ENCODE peak calls at places on chromosomes 5 and 9, in nine cellular contexts. C, D, X, L, U, I, A, M and R are unnamed samples.

GRCh38 chr9:124297553-124297905 is 39.8 kb downstream of the NEK6 start:
- DNase-seq in U (no peak), A (no peak), C (no peak), L (peak), I (no peak), X (peak), M (no peak), D (peak), R (no peak)

GRCh38 chr5:40391642-40392041 is 288.1 kb upstream of the PTGER4 start:
- DNase-seq in X (no peak), C (no peak), M (no peak), L (no peak), A (no peak), I (no peak), U (no peak), D (no peak), R (no peak)

GRCh38 chr9:12657233-12657632 is 36.0 kb upstream of the TYRP1 start:
- DNase-seq in X (no peak), M (no peak), L (no peak), I (no peak), C (no peak), U (no peak), D (no peak), A (no peak), R (no peak)

GRCh38 chr5:135944967-135945560 is 9.7 kb downstream of the LECT2 start:
- DNase-seq in I (peak), A (peak), M (no peak), L (peak), C (no peak), U (peak), X (peak), D (peak), R (no peak)

GRCh38 chr9:755454-756381 is 85.8 kb upstream of the DMRT1 start:
- DNase-seq in A (no peak), C (no peak), M (no peak), U (no peak), L (peak), X (no peak), I (no peak), D (peak), R (no peak)

GRCh38 chr9:2559212-2560152 is 62.1 kb upstream of the VLDLR start:
- DNase-seq in C (no peak), U (no peak), M (no peak), D (peak), L (peak), A (no peak), X (no peak), I (no peak), R (no peak)

GRCh38 chr5:115168829-115169391 is 798 bp downstream of the TRIM36 start:
- DNase-seq in U (peak), A (peak), X (peak), C (no peak), L (no peak), I (no peak), M (no peak), D (no peak), R (no peak)

GRCh38 chr5:173499471-173500212 is 116.8 kb downstream of the BOD1 start:
- DNase-seq in U (no peak), X (no peak), D (no peak), L (no peak), I (no peak), C (no peak), M (no peak), A (no peak), R (no peak)

GRCh38 chr5:1545798-1546355 is 22.1 kb upstream of the LPCAT1 start:
- DNase-seq in A (peak), I (no peak), C (no peak), U (peak), M (no peak), L (no peak), D (no peak), X (no peak), R (peak)

GRCh38 chr5:89849819-89850515 is 559.6 kb downstream of the CETN3 start:
- DNase-seq in X (peak), I (no peak), A (no peak), L (no peak), C (no peak), U (no peak), D (no peak), M (no peak), R (no peak)

GRCh38 chr5:156641690-156642089 is 208.4 kb upstream of the PPP1R2B start:
- DNase-seq in D (no peak), C (no peak), U (no peak), A (no peak), L (peak), M (no peak), I (no peak), X (no peak), R (no peak)

GRCh38 chr9:136697146-136697820 is 10.0 kb upstream of the AGPAT2 start:
- DNase-seq in L (no peak), M (no peak), I (no peak), X (no peak), U (no peak), A (no peak), D (no peak), C (no peak), R (no peak)

GRCh38 chr5:72074238-72074637 is 33.0 kb upstream of the MAP1B start:
- DNase-seq in M (no peak), X (no peak), I (no peak), U (no peak), C (no peak), A (peak), D (no peak), L (no peak), R (no peak)

GRCh38 chr5:17302590-17302989 is 85.2 kb downstream of the BASP1 start:
- DNase-seq in A (no peak), U (no peak), X (no peak), C (no peak), D (no peak), L (no peak), I (no peak), M (no peak), R (no peak)

GRCh38 chr9:83218411-83219090 is 155.6 kb upstream of the RASEF start:
- DNase-seq in I (no peak), C (no peak), A (no peak), X (no peak), U (no peak), D (no peak), M (no peak), L (no peak), R (no peak)

GRCh38 chr9:19840953-19841352 is 52.1 kb upstream of the SLC24A2 start:
- DNase-seq in I (no peak), C (no peak), A (no peak), U (no peak), X (no peak), D (no peak), L (no peak), M (no peak), R (no peak)

GRCh38 chr5:58887721-58888409 is 305.0 kb downstream of the RAB3C start:
- DNase-seq in U (no peak), L (peak), M (no peak), D (no peak), A (no peak), I (no peak), C (no peak), X (no peak), R (no peak)

GRCh38 chr9:135614821-135615665 is 24.3 kb downstream of the GLT6D1 start:
- DNase-seq in I (no peak), X (no peak), L (no peak), U (peak), D (no peak), C (no peak), A (no peak), M (no peak), R (peak)